ENCODE peak calls at places on chromosomes 4 and X, in eight cellular contexts. R is heart right ventricle; W is iPS DF 6.9; A is esophagus muscularis mucosa; I is transverse colon; L is aorta; J is left ventricle myocardium inferior; D is CD8-positive, alpha-beta T cell. Y is an unnamed sample.

GRCh38 chrX:70755850-70756249 is 152.7 kb downstream of the TEX11 start:
- DNase-seq in R (no peak), W (peak; percentile 11), A (no peak), I (no peak), L (no peak), J (no peak), D (peak; percentile 74), Y (no peak)

GRCh38 chr4:135575041-135575440 is 1373.5 kb upstream of the PABPC4L start:
- DNase-seq in R (no peak), W (no peak), A (no peak), I (no peak), L (no peak), J (no peak), D (no peak), Y (no peak)

GRCh38 chr4:138401330-138401729 is 159.2 kb upstream of the SLC7A11 start:
- DNase-seq in R (peak; percentile 33), W (no peak), A (no peak), I (no peak), L (peak; percentile 53), J (peak; percentile 39), D (no peak), Y (no peak)

GRCh38 chr4:98506462-98507132 is 151.8 kb downstream of the TSPAN5 start:
- DNase-seq in R (no peak), W (peak; percentile 22), A (no peak), I (no peak), L (no peak), J (no peak), D (no peak), Y (no peak)

GRCh38 chrX:71637253-71637618 is 18.9 kb upstream of the CXCR3 start:
- DNase-seq in R (no peak), W (no peak), A (no peak), I (no peak), L (no peak), J (no peak), D (no peak), Y (peak; percentile 48)

GRCh38 chrX:92213781-92214180 is 434.6 kb downstream of the PCDH11X start:
- DNase-seq in R (no peak), W (no peak), A (no peak), I (no peak), L (no peak), J (no peak), D (no peak), Y (peak; percentile 24)

GRCh38 chr4:122091836-122092235 is 60.3 kb upstream of the BLTP1 start:
- DNase-seq in R (no peak), W (no peak), A (no peak), I (no peak), L (no peak), J (no peak), D (no peak), Y (no peak)

GRCh38 chr4:10173754-10174749 is 57.5 kb upstream of the WDR1 start:
- DNase-seq in R (peak; percentile 84), W (no peak), A (no peak), I (peak; percentile 50), L (peak; percentile 72), J (peak; percentile 77), D (no peak), Y (peak; percentile 40)

GRCh38 chr4:100340534-100341364 is 150.5 kb upstream of the DDIT4L start:
- DNase-seq in R (no peak), W (no peak), A (no peak), I (no peak), L (no peak), J (no peak), D (no peak), Y (peak; percentile 4)

GRCh38 chr4:26856906-26857277 is 3.7 kb upstream of the STIM2 start:
- DNase-seq in R (no peak), W (no peak), A (no peak), I (no peak), L (no peak), J (no peak), D (no peak), Y (no peak)

GRCh38 chr4:142846105-142846728 is at the start of gene INPP4B:
- DNase-seq in R (peak; percentile 39), W (peak; percentile 7), A (no peak), I (peak; percentile 41), L (peak; percentile 57), J (peak; percentile 53), D (peak; percentile 60), Y (peak; percentile 31)

GRCh38 chrX:43557792-43558191 is 98.3 kb upstream of the MAOA start:
- DNase-seq in R (peak; percentile 29), W (peak; percentile 22), A (no peak), I (peak; percentile 65), L (peak; percentile 60), J (peak; percentile 21), D (peak; percentile 78), Y (peak; percentile 50)

GRCh38 chrX:96770315-96770714 is 85.7 kb downstream of the DIAPH2 start:
- DNase-seq in R (no peak), W (no peak), A (no peak), I (no peak), L (no peak), J (no peak), D (no peak), Y (no peak)

GRCh38 chr4:120718979-120719566 is 203.5 kb downstream of the PRDM5 start:
- DNase-seq in R (peak; percentile 33), W (peak; percentile 22), A (no peak), I (peak; percentile 35), L (no peak), J (no peak), D (no peak), Y (peak; percentile 31)

GRCh38 chr4:33193109-33193508 is 2472.9 kb downstream of the PCDH7 start:
- DNase-seq in R (no peak), W (no peak), A (no peak), I (no peak), L (no peak), J (no peak), D (no peak), Y (no peak)

GRCh38 chr4:1490906-1491629 is 84.8 kb upstream of the NKX1-1 start:
- DNase-seq in R (no peak), W (no peak), A (no peak), I (no peak), L (no peak), J (no peak), D (no peak), Y (no peak)

GRCh38 chr4:1490011-1490905 is 84.0 kb upstream of the NKX1-1 start:
- DNase-seq in R (no peak), W (no peak), A (no peak), I (no peak), L (no peak), J (no peak), D (no peak), Y (no peak)

GRCh38 chr4:1492636-1493539 is 86.6 kb upstream of the NKX1-1 start:
- DNase-seq in R (no peak), W (no peak), A (no peak), I (no peak), L (no peak), J (no peak), D (no peak), Y (no peak)

GRCh38 chr4:1493540-1494287 is 87.5 kb upstream of the NKX1-1 start:
- DNase-seq in R (no peak), W (no peak), A (no peak), I (no peak), L (no peak), J (no peak), D (no peak), Y (no peak)

GRCh38 chr4:1491630-1492457 is 85.6 kb upstream of the NKX1-1 start:
- DNase-seq in R (no peak), W (no peak), A (no peak), I (no peak), L (no peak), J (no peak), D (no peak), Y (no peak)
- H3K27me3 ChIP-seq in R (peaks cover 50% of the 10 kb centered on the region), W (no peaks in the 10 kb centered on the region), A (peaks cover 94% of the 10 kb centered on the region), I (peaks cover 54% of the 10 kb centered on the region), L (no peaks in the 10 kb centered on the region), J (peaks cover 92% of the 10 kb centered on the region), D (no peaks in the 10 kb centered on the region), Y (no peaks in the 10 kb centered on the region)

GRCh38 chrX:139691843-139692505 is 16.0 kb downstream of the MCF2 start:
- DNase-seq in R (no peak), W (no peak), A (no peak), I (no peak), L (no peak), J (no peak), D (no peak), Y (no peak)
- H3K27me3 ChIP-seq in R (peaks cover 32% of the 10 kb centered on the region), W (peaks cover 13% of the 10 kb centered on the region), A (peaks cover 11% of the 10 kb centered on the region), I (peaks cover 16% of the 10 kb centered on the region), L (no peaks in the 10 kb centered on the region), J (no peaks in the 10 kb centered on the region), D (no peaks in the 10 kb centered on the region), Y (no peaks in the 10 kb centered on the region)

GRCh38 chrX:17497193-17497592 is 122.2 kb downstream of the NHS start:
- DNase-seq in R (no peak), W (no peak), A (no peak), I (no peak), L (no peak), J (no peak), D (no peak), Y (peak; percentile 41)

GRCh38 chrX:17500145-17500579 is 125.2 kb downstream of the NHS start:
- DNase-seq in R (no peak), W (no peak), A (no peak), I (peak; percentile 44), L (no peak), J (no peak), D (no peak), Y (peak; percentile 67)

GRCh38 chrX:17495052-17495451 is 120.1 kb downstream of the NHS start:
- DNase-seq in R (no peak), W (no peak), A (no peak), I (no peak), L (no peak), J (no peak), D (no peak), Y (peak; percentile 49)

GRCh38 chrX:17496407-17496806 is 121.4 kb downstream of the NHS start:
- DNase-seq in R (no peak), W (no peak), A (no peak), I (no peak), L (no peak), J (no peak), D (no peak), Y (peak; percentile 44)

DNA sequence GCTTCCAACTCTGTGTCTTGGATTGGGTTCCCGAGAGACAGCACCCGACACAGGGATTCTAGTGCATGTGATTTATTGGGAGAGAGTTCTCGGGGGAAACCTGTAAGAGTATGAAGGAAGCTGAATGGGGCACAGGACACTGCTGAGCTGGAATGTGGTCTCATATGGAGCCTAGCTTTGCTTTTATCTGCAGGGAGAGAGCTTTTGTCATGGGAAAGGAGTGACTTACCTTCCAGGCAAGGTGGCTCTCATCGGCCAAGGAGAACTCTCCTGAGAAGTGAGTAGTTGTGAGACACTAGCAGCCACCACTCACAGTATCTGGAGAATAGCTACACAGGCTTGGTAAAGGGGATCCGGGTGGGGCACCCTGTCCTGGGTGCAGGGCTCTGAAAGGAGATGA is 124.5 kb downstream of the NHS start:
- DNase-seq in R (no peak), W (no peak), A (no peak), I (no peak), L (no peak), J (no peak), D (no peak), Y (no peak)
- H3K27me3 ChIP-seq in R (peaks cover 21% of the 10 kb centered on the region), W (no peaks in the 10 kb centered on the region), A (no peaks in the 10 kb centered on the region), I (no peaks in the 10 kb centered on the region), L (no peaks in the 10 kb centered on the region), J (no peaks in the 10 kb centered on the region), D (no peaks in the 10 kb centered on the region), Y (no peaks in the 10 kb centered on the region)

DNA sequence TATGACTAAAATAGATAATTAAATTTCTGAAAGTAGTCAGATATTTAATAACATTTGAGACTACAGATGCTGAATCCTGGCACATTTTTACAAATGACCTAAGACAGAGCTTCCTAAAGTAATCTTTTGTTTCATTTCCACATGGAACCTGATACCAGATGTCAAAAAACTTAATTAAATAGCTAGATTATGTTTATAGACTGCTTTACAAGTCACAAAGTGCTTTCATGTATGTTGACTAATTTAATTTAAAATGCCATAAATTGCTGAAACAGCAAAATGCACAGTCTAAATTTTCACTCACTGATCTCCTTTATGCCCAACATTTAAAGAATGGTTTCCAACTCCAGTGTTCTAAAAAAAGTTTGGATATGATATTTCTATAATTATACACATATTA is 299.1 kb upstream of the TBX22 start:
- DNase-seq in R (no peak), W (no peak), A (no peak), I (no peak), L (no peak), J (no peak), D (no peak), Y (no peak)
- H3K27me3 ChIP-seq in R (no peaks in the 10 kb centered on the region), W (no peaks in the 10 kb centered on the region), A (no peaks in the 10 kb centered on the region), I (no peaks in the 10 kb centered on the region), L (no peaks in the 10 kb centered on the region), J (no peaks in the 10 kb centered on the region), D (no peaks in the 10 kb centered on the region), Y (no peaks in the 10 kb centered on the region)

Y was measured in bronchial epithelial cell.